ENCODE peak calls at places on chromosomes 3 and 15, in eight cellular contexts. F, S, O, W, X, K, B and Y are unnamed samples. For H3K4me1, the result is how much of the 10 kb centered on the place peaks cover.

GRCh38 chr15:84750583-84751092 is 2.2 kb downstream of the ZNF592 start:
- DNase-seq in B (peak), F (no peak), K (peak), W (no peak), S (no peak), X (no peak), O (no peak), Y (no peak)

GRCh38 chr3:51691949-51692348 is 14.9 kb upstream of the GRM2 start:
- DNase-seq in K (no peak), W (no peak), O (no peak), B (no peak), X (no peak), F (no peak), S (no peak), Y (no peak)

GRCh38 chr3:128067481-128067880 is 15.2 kb downstream of the SEC61A1 start:
- DNase-seq in W (no peak), B (no peak), S (no peak), F (no peak), K (no peak), X (no peak), O (no peak), Y (no peak)

GRCh38 chr15:67149859-67150824 is 84.7 kb downstream of the SMAD3 start:
- DNase-seq in O (peak), K (peak), S (peak), F (peak), B (peak), W (peak), X (no peak), Y (no peak)

GRCh38 chr3:28399196-28399595 is 50.6 kb upstream of the AZI2 start:
- DNase-seq in K (no peak), O (no peak), W (no peak), X (no peak), F (no peak), B (no peak), S (no peak), Y (no peak)

GRCh38 chr15:101676965-101677364 is 24.8 kb upstream of the TM2D3 start:
- DNase-seq in S (peak), W (no peak), F (no peak), X (no peak), O (peak), K (no peak), B (no peak), Y (no peak)

GRCh38 chr3:112427123-112427522 is 72.1 kb downstream of the BTLA start:
- DNase-seq in S (no peak), B (no peak), O (no peak), F (no peak), X (no peak), K (no peak), W (no peak), Y (no peak)

GRCh38 chr15:62920569-62921502 is 121.7 kb upstream of the TPM1 start:
- DNase-seq in O (no peak), S (peak), F (peak), X (no peak), B (no peak), W (peak), K (no peak), Y (no peak)

DNA sequence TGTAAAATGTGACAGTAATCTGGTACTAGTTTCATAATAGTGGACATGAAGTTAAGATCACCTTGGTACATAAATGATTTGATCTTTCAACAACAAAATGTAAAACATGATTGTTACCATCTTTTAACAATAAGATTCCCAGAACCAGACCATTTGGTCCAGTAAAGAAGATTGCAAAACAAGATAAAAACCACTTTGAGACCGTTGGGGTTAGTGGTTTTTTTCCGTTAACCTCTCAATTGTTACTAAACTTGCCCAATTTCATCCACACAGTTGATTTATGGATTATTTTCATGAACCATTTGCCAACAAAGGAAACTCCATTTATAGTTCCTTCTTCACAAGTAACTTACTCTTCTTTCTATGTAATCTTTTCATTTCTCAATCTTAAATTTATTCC is 53.8 kb downstream of the ATP8B4 start:
- DNase-seq in S (no peak), F (no peak), B (no peak), K (no peak), O (no peak), W (no peak), X (no peak), Y (no peak)
- H3K4me1 ChIP-seq in S (under half), F (under half), B (under half), K (under half), O (under half), W (under half), X (under half), Y (under half)

DNA sequence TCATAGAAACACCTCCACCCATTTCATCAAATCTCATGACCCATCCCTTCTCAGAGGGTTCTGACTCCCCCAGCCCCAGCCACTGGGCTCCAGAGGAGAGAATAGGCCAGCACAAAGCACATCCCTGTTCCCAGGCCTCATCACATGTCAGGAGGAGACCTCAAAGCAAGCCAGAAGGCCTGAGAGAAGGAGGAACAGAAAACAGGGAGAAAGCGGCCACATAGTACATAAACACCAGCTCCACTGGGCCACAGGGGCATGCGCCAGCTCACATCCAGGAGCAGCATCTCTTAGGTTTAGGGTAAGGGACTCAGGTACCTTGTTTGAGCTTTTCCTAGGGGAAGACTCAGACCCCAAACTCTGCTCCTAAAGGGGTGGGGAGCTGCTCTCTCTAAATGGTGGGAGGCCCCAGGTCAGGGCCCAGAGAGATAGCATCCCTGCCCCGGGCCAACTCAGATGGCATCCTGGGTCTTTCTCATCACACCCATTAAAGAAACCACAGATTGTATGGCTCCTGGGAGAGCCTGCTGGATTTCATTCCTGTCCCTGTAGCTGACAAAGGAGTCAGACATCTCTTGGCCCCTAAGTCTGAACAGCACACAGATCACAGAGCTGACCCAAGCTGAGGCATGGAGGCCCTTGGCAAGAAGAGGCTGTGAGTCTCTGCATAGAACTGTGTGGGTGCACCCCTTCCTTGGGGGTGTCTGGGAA is 2.5 kb downstream of the SHF start:
- DNase-seq in F (no peak), X (no peak), B (no peak), W (no peak), O (no peak), K (no peak), S (no peak), Y (no peak)
- H3K4me1 ChIP-seq in F (under half), X (half or more), B (under half), W (under half), O (under half), K (under half), S (under half), Y (under half)

DNA sequence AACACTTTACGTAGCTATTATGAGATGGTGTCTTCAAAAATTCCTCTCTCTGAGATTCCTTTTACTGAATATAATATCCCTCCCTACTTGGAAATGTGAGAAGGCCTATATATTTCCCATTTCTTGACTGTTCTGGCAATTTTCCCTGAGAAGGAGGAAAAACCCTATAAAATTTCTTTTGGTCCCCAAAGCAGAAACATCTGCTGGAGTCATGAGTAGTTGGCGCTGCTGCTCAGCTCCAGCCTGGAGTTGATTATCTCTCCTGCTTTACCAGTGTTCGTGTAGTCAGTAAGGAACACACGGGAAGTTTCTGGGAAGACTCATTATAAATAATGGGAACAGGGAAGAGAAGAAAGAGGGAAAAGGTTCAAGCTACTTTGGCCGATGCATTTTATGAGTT is 680.1 kb downstream of the EPHA3 start:
- DNase-seq in B (no peak), O (no peak), F (no peak), S (no peak), K (no peak), W (no peak), X (no peak), Y (no peak)
- H3K4me1 ChIP-seq in B (under half), O (under half), F (under half), S (under half), K (under half), W (under half), X (under half), Y (under half)

GRCh38 chr3:33943277-33943676 is 144.8 kb downstream of the PDCD6IP start:
- DNase-seq in K (no peak), F (no peak), O (no peak), W (no peak), X (no peak), S (no peak), B (no peak), Y (no peak)

GRCh38 chr3:33940736-33941135 is 142.3 kb downstream of the PDCD6IP start:
- DNase-seq in F (no peak), B (no peak), S (no peak), K (no peak), O (no peak), X (no peak), W (no peak), Y (no peak)

GRCh38 chr3:33940149-33940548 is 141.7 kb downstream of the PDCD6IP start:
- DNase-seq in W (peak), B (no peak), F (no peak), S (peak), O (no peak), K (no peak), X (no peak), Y (no peak)

GRCh38 chr3:33941804-33942203 is 143.4 kb downstream of the PDCD6IP start:
- DNase-seq in S (no peak), B (no peak), X (no peak), O (no peak), F (no peak), W (no peak), K (no peak), Y (no peak)

GRCh38 chr3:33942483-33943150 is 144.2 kb downstream of the PDCD6IP start:
- DNase-seq in X (no peak), W (peak), B (no peak), F (no peak), O (no peak), S (peak), K (no peak), Y (no peak)
- H3K4me1 ChIP-seq in X (under half), W (under half), B (under half), F (under half), O (under half), S (under half), K (under half), Y (under half)

GRCh38 chr3:12558706-12559105 is 1.8 kb downstream of the MKRN2 start:
- DNase-seq in K (no peak), O (no peak), F (no peak), X (no peak), W (no peak), S (no peak), B (no peak), Y (no peak)

GRCh38 chr3:12557472-12558105 is 702 bp downstream of the MKRN2 start:
- DNase-seq in O (no peak), X (no peak), K (no peak), W (peak), F (no peak), S (peak), B (no peak), Y (no peak)

GRCh38 chr3:12561397-12561796 is 4.5 kb downstream of the MKRN2 start:
- DNase-seq in X (no peak), O (no peak), S (no peak), B (no peak), W (no peak), K (no peak), F (no peak), Y (no peak)

GRCh38 chr3:12560505-12561188 is 3.8 kb downstream of the MKRN2 start:
- DNase-seq in B (no peak), K (no peak), X (no peak), W (no peak), O (no peak), F (no peak), S (no peak), Y (no peak)

DNA sequence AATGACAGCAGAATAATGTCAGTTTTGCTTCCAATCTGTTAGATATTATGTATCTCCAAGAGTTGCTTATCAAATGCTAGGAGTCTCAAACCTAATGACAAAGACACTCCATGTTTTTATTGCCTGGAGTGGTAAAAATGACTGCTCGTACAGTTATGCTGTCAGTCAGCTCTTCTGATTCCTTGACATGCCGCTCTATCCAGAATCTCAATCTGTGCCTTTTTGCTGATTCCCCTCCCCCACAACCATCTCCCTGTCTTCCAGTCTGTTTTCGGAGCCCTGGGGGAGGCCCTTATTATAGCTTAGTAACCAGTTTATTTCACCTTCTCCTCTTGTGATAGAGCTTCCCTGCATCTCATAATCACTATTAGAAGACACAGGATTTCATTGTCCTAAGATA is 2.6 kb downstream of the MKRN2 start:
- DNase-seq in O (no peak), W (no peak), K (no peak), F (no peak), X (no peak), B (peak), S (no peak), Y (no peak)
- H3K4me1 ChIP-seq in O (under half), W (under half), K (under half), F (under half), X (half or more), B (under half), S (under half), Y (under half)